ENCODE peak calls at places on chromosome 15, in seven cellular contexts. D is NCI-H774, V is SK-MEL-5, B is posterior cingulate gyrus, P is HuH-7.5, H is left colon, C is NCI-H460. U is an unnamed sample.

GRCh38 chr15:32747886-32748285 is 30.1 kb downstream of the GREM1 start:
- DNase-seq in D (no peak), V (no peak), B (no peak), H (no peak), C (no peak), P (no peak), U (no peak)

GRCh38 chr15:98151098-98151497 is 190.6 kb downstream of the ARRDC4 start:
- DNase-seq in P (no peak), H (no peak), C (no peak), V (no peak), D (no peak), B (no peak), U (no peak)

GRCh38 chr15:70504305-70504951 is 258.9 kb downstream of the UACA start:
- DNase-seq in B (no peak), P (no peak), D (no peak), C (no peak), H (peak; percentile 57), V (peak; percentile 48), U (peak; percentile 83)

GRCh38 chr15:70856884-70857546 is 3.1 kb upstream of the LARP6 start:
- DNase-seq in B (no peak), V (no peak), P (peak; percentile 60), C (peak; percentile 97), H (no peak), D (no peak), U (peak; percentile 89)

GRCh38 chr15:66019377-66019776 is 150.1 kb downstream of the RAB11A start:
- DNase-seq in D (no peak), V (no peak), H (no peak), C (no peak), B (no peak), P (no peak), U (no peak)

GRCh38 chr15:93399121-93399520 is 310.1 kb upstream of the RGMA start:
- DNase-seq in V (no peak), P (no peak), D (no peak), C (no peak), B (no peak), H (no peak), U (no peak)

GRCh38 chr15:75508741-75509532 is 57.4 kb upstream of the SIN3A start:
- DNase-seq in C (peak; percentile 21), P (peak; percentile 64), H (no peak), B (no peak), D (no peak), V (peak; percentile 62), U (no peak)

GRCh38 chr15:62406268-62406667 is 241.2 kb upstream of the C2CD4B start:
- DNase-seq in H (no peak), C (no peak), P (no peak), D (no peak), B (no peak), V (no peak), U (no peak)

GRCh38 chr15:45276851-45277250 is 24.8 kb downstream of the SLC28A2 start:
- DNase-seq in H (no peak), C (peak; percentile 23), P (no peak), V (peak; percentile 68), B (no peak), D (no peak), U (no peak)

GRCh38 chr15:85743392-85744045 is 51.2 kb downstream of the KLHL25 start:
- DNase-seq in D (peak; percentile 14), H (no peak), C (no peak), B (no peak), V (no peak), P (no peak), U (peak; percentile 17)

GRCh38 chr15:66657062-66658020 is 44.7 kb upstream of the SMAD6 start:
- DNase-seq in B (no peak), P (no peak), H (no peak), V (no peak), D (no peak), C (no peak), U (no peak)

GRCh38 chr15:47991376-47991775 is 129.4 kb upstream of the SLC24A5 start:
- DNase-seq in D (no peak), V (no peak), P (no peak), B (no peak), H (no peak), C (no peak), U (no peak)

GRCh38 chr15:38868326-38869114 is 303.9 kb upstream of the RASGRP1 start:
- DNase-seq in B (no peak), C (peak; percentile 91), P (peak; percentile 32), D (no peak), H (no peak), V (peak; percentile 59), U (peak; percentile 79)

GRCh38 chr15:101657968-101658784 is 6.0 kb upstream of the TM2D3 start:
- DNase-seq in B (no peak), H (peak; percentile 78), V (no peak), P (no peak), D (peak; percentile 55), C (no peak), U (no peak)

GRCh38 chr15:88990185-88990679 is 77.1 kb upstream of the MFGE8 start:
- DNase-seq in B (no peak), D (peak; percentile 44), P (no peak), H (no peak), V (no peak), C (peak; percentile 58), U (no peak)

GRCh38 chr15:73800662-73801345 is 47.7 kb upstream of the INSYN1 start:
- DNase-seq in V (no peak), P (no peak), C (no peak), H (peak; percentile 7), B (peak; percentile 94), D (no peak), U (peak; percentile 93)

GRCh38 chr15:38362355-38362754 is 91.6 kb upstream of the FAM98B start:
- DNase-seq in D (no peak), H (no peak), P (no peak), C (no peak), V (peak; percentile 90), B (no peak), U (no peak)

GRCh38 chr15:93109370-93110105 is 20.5 kb upstream of the RGMA start:
- DNase-seq in B (no peak), V (no peak), H (no peak), D (no peak), P (no peak), C (no peak), U (peak; percentile 49)

GRCh38 chr15:71366926-71367325 is 251.7 kb downstream of the THSD4 start:
- DNase-seq in B (no peak), C (no peak), P (peak; percentile 42), V (no peak), D (no peak), H (no peak), U (no peak)

GRCh38 chr15:51907136-51907862 is 64.3 kb downstream of the LEO1 start:
- DNase-seq in C (peak; percentile 14), H (no peak), V (no peak), D (peak; percentile 93), P (peak; percentile 50), B (no peak), U (no peak)

GRCh38 chr15:70053006-70053702 is 44.6 kb downstream of the TLE3 start:
- DNase-seq in D (no peak), P (no peak), C (no peak), V (no peak), B (peak; percentile 74), H (no peak), U (peak; percentile 9)

GRCh38 chr15:98163319-98164030 is 203.0 kb downstream of the ARRDC4 start:
- DNase-seq in P (no peak), C (no peak), B (peak; percentile 31), V (no peak), D (no peak), H (no peak), U (no peak)

GRCh38 chr15:68312701-68313204 is 35.2 kb downstream of the FEM1B start:
- DNase-seq in C (no peak), B (peak; percentile 82), D (no peak), H (no peak), P (no peak), V (no peak), U (peak; percentile 60)

GRCh38 chr15:93087825-93088199 is 1.2 kb downstream of the RGMA start:
- DNase-seq in B (peak; percentile 94), H (peak; percentile 68), P (peak; percentile 81), V (peak; percentile 63), C (peak; percentile 48), D (peak; percentile 35), U (peak; percentile 76)

GRCh38 chr15:96349034-96349932 is 18.8 kb downstream of the NR2F2 start:
- DNase-seq in P (no peak), V (no peak), B (no peak), D (no peak), H (no peak), C (no peak), U (no peak)

U was measured in tibial artery.